ENCODE peak calls at places on chromosomes 6 and 20, in four cellular contexts. Q, N, Y and I are unnamed samples.

GRCh38 chr6:119445666-119446622 is 96.4 kb upstream of the MAN1A1 start:
- DNase-seq in Q (peak; percentile 68), N (no peak), Y (no peak), I (peak; percentile 53)

GRCh38 chr6:143167224-143167623 is 106.5 kb downstream of the AIG1 start:
- DNase-seq in Q (no peak), N (no peak), Y (no peak), I (no peak)

GRCh38 chr6:87702589-87702945 is 534 bp upstream of the AKIRIN2 start:
- DNase-seq in Q (peak; percentile 76), N (no peak), Y (no peak), I (peak; percentile 89)

GRCh38 chr6:80548496-80548895 is 442.0 kb downstream of the BCKDHB start:
- DNase-seq in Q (peak; percentile 51), N (no peak), Y (no peak), I (no peak)

GRCh38 chr6:144555078-144555477 is 269.9 kb downstream of the UTRN start:
- DNase-seq in Q (no peak), N (no peak), Y (no peak), I (no peak)

GRCh38 chr6:163533443-163533842 is 118.9 kb downstream of the QKI start:
- DNase-seq in Q (peak; percentile 97), N (no peak), Y (no peak), I (no peak)

GRCh38 chr6:137389150-137389664 is 105.0 kb downstream of the OLIG3 start:
- DNase-seq in Q (no peak), N (no peak), Y (no peak), I (peak; percentile 12)

GRCh38 chr6:37206674-37207073 is 36.7 kb downstream of the PIM1 start:
- DNase-seq in Q (no peak), N (no peak), Y (no peak), I (no peak)

GRCh38 chr6:88855521-88856152 is 107.8 kb downstream of the RNGTT start:
- DNase-seq in Q (peak; percentile 31), N (no peak), Y (no peak), I (no peak)

GRCh38 chr20:5973172-5973571 is 22.7 kb downstream of the MCM8 start:
- DNase-seq in Q (peak; percentile 68), N (no peak), Y (no peak), I (no peak)

DNA sequence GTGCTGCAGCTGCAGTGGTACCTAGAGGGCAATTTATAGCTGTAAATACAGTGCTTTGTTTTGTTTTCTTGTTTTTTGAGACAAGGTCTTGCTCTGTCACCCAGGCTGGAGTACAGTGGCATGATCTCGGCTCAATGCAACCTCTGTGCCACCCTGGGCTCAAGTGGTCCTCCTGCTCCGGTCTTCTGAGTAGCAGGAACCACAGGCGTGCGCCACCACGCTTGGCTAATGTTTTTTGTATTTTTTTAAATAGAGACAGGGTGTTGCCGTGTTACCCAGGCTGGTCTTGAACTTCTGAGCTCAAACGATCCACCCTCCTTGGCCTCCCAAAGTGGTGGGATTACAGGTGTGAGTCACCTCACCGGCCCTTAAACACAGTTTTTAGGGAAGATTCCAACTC is 26.8 kb downstream of the CHRNA4 start:
- DNase-seq in Q (no peak), N (no peak), Y (no peak), I (no peak)
- H3K27me3 ChIP-seq in Q (peaks cover 16% of the 10 kb centered on the region), N (peaks cover 6% of the 10 kb centered on the region), Y (no peaks in the 10 kb centered on the region), I (no peaks in the 10 kb centered on the region)

GRCh38 chr20:4592316-4593148 is 129.2 kb upstream of the PRND start:
- DNase-seq in Q (no peak), N (no peak), Y (peak; percentile 69), I (peak; percentile 56)
- H4K5ac ChIP-seq in Q (no peak overlapping the region), N (no peak overlapping the region), Y (no peak overlapping the region), I (no peak overlapping the region)

DNA sequence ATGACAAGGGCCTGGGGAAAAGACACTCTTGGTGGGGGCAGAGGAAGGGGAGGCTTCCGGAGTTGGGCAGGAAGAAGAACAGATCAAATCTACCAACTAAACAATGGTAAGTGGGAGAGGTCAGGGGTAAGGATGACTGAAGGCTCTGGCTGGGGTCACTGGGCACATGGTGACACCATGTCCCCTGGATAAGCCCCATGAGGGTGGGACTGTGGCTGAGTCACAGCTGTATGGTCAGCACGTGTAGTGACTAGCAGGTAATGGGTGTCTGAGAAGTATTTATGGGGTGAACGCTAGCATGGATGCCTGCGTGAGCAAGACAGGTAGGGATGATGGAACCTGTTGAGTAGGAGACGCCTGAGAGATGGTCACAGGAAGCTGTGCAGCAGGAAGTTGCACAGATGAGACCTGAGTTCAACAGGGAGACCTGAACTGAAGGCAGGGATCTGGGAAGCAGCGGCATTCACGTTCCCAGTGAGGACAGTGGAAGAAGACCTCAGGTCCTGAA is 64.5 kb upstream of the SNX9 start:
- DNase-seq in Q (no peak), N (no peak), Y (no peak), I (no peak)
- H2AK5ac ChIP-seq in Q (peak overlapping the region; percentile 88), N (peak overlapping the region; percentile 28), Y (no peak overlapping the region), I (peak overlapping the region; percentile 27)

GRCh38 chr20:44703183-44703925 is 11.8 kb upstream of the CCN5 start:
- DNase-seq in Q (no peak), N (no peak), Y (no peak), I (no peak)
- H3K27me3 ChIP-seq in Q (peaks cover 3% of the 10 kb centered on the region), N (no peaks in the 10 kb centered on the region), Y (no peaks in the 10 kb centered on the region), I (no peaks in the 10 kb centered on the region)

GRCh38 chr6:131286469-131287040 is 151.3 kb downstream of the AKAP7 start:
- DNase-seq in Q (no peak), N (no peak), Y (no peak), I (no peak)
- H4K5ac ChIP-seq in Q (no peak overlapping the region), N (no peak overlapping the region), Y (no peak overlapping the region), I (no peak overlapping the region)

GRCh38 chr20:32980990-32981389 is 23.2 kb downstream of the SUN5 start:
- DNase-seq in Q (no peak), N (no peak), Y (no peak), I (no peak)

GRCh38 chr20:32982617-32983458 is 21.4 kb downstream of the SUN5 start:
- DNase-seq in Q (no peak), N (no peak), Y (no peak), I (peak; percentile 50)

GRCh38 chr20:32979201-32979998 is 24.8 kb downstream of the SUN5 start:
- DNase-seq in Q (no peak), N (no peak), Y (no peak), I (no peak)

GRCh38 chr20:32978009-32978335 is 26.3 kb downstream of the SUN5 start:
- DNase-seq in Q (no peak), N (no peak), Y (no peak), I (no peak)

GRCh38 chr20:32980131-32980941 is 23.9 kb downstream of the SUN5 start:
- DNase-seq in Q (no peak), N (no peak), Y (no peak), I (no peak)
- H2AK5ac ChIP-seq in Q (no peak overlapping the region), N (no peak overlapping the region), Y (no peak overlapping the region), I (peak overlapping the region; percentile 79)

GRCh38 chr6:33095681-33096080 is 19.9 kb downstream of the HLA-DPB1 start:
- DNase-seq in Q (peak; percentile 5), N (no peak), Y (no peak), I (no peak)
- H3K27me3 ChIP-seq in Q (peaks cover 16% of the 10 kb centered on the region), N (no peaks in the 10 kb centered on the region), Y (no peaks in the 10 kb centered on the region), I (no peaks in the 10 kb centered on the region)